ENCODE peak calls at places on chromosomes 3 and 15, in nine cellular contexts. L is sigmoid colon, R is HepG2, Z is Panc1, U is endothelial cell of umbilical vein, V is stomach, N is HCT116, M is GM23338, I is upper lobe of left lung. X is an unnamed sample. For H3K27me3, the result is how much of the 10 kb centered on the place peaks cover.

GRCh38 chr15:64209680-64210334 is 47.0 kb upstream of the PPIB start:
- DNase-seq in N (peak), Z (peak), V (no peak), U (peak), M (peak), R (peak), I (no peak), L (no peak), X (peak)

GRCh38 chr3:170418422-170419300 is at the start of gene CLDN11:
- DNase-seq in Z (no peak), I (peak), L (peak), M (peak), U (peak), N (no peak), V (no peak), R (no peak), X (no peak)

GRCh38 chr3:67937498-67938118 is 283.2 kb upstream of the SUCLG2 start:
- DNase-seq in U (no peak), I (no peak), L (no peak), N (no peak), Z (no peak), R (no peak), V (no peak), M (no peak), X (no peak)

GRCh38 chr3:156373654-156374053 is 181.3 kb downstream of the SSR3 start:
- DNase-seq in R (no peak), V (no peak), M (no peak), L (no peak), U (no peak), Z (no peak), N (no peak), I (no peak), X (no peak)

GRCh38 chr15:94015324-94015723 is 216.0 kb upstream of the MCTP2 start:
- DNase-seq in N (no peak), Z (no peak), V (no peak), L (no peak), I (no peak), U (no peak), M (no peak), R (no peak), X (no peak)

GRCh38 chr15:60865507-60865906 is 363.6 kb downstream of the RORA start:
- DNase-seq in V (no peak), L (no peak), N (no peak), I (no peak), U (no peak), R (no peak), M (no peak), Z (no peak), X (no peak)

GRCh38 chr3:172089250-172089649 is 49.9 kb downstream of the FNDC3B start:
- DNase-seq in N (no peak), L (no peak), V (no peak), I (no peak), Z (no peak), R (no peak), U (no peak), M (no peak), X (no peak)

GRCh38 chr3:181725830-181726229 is 14.1 kb downstream of the SOX2 start:
- DNase-seq in M (no peak), L (peak), V (no peak), I (peak), R (no peak), Z (no peak), U (no peak), N (no peak), X (no peak)

GRCh38 chr3:117195034-117195433 is 485.5 kb downstream of the TUSC7 start:
- DNase-seq in V (no peak), Z (no peak), I (no peak), N (no peak), M (no peak), U (no peak), R (no peak), L (no peak), X (no peak)

GRCh38 chr15:45885801-45886200 is 251.0 kb downstream of the SQOR start:
- DNase-seq in I (peak), R (no peak), L (no peak), U (no peak), M (no peak), V (no peak), N (no peak), Z (no peak), X (no peak)

GRCh38 chr3:59812188-59812587 is 762.4 kb upstream of the CFAP20DC start:
- DNase-seq in M (no peak), R (no peak), U (no peak), L (no peak), N (no peak), Z (no peak), V (no peak), I (no peak), X (no peak)

GRCh38 chr3:15205482-15205933 is 538 bp upstream of the CAPN7 start:
- DNase-seq in R (no peak), I (no peak), U (no peak), M (no peak), Z (no peak), N (no peak), V (no peak), L (no peak), X (no peak)

GRCh38 chr3:30934208-30934550 is 39.7 kb upstream of the GADL1 start:
- DNase-seq in U (peak), M (peak), R (peak), V (no peak), Z (peak), I (no peak), N (peak), L (no peak), X (no peak)

GRCh38 chr3:131711114-131711786 is 208.5 kb upstream of the MRPL3 start:
- DNase-seq in R (no peak), M (peak), N (no peak), I (no peak), Z (no peak), V (no peak), L (no peak), U (no peak), X (no peak)
- TF ChIP-seq POLR2AphosphoS5 in R (no peak), M (no peak), N (no peak), I (no peak), Z (no peak), V (no peak), L (no peak), U (no peak), X (no peak)

GRCh38 chr15:74257623-74258022 is 21.5 kb downstream of the CCDC33 start:
- DNase-seq in N (no peak), M (no peak), L (no peak), R (no peak), I (no peak), U (no peak), Z (no peak), V (no peak), X (no peak)
- H3K27me3 ChIP-seq in N (under half), M (under half), L (under half), R (half or more), I (under half), U (under half), Z (under half), V (under half), X (under half)

GRCh38 chr15:43209059-43209824 is 11.6 kb downstream of the EPB42 start:
- DNase-seq in N (no peak), U (no peak), L (no peak), R (peak), V (no peak), M (peak), I (peak), Z (no peak), X (peak)
- TF ChIP-seq CTCF in N (no peak), U (no peak), L (no peak), R (peak), V (no peak), M (peak), I (no peak), Z (no peak), X (no peak)

DNA sequence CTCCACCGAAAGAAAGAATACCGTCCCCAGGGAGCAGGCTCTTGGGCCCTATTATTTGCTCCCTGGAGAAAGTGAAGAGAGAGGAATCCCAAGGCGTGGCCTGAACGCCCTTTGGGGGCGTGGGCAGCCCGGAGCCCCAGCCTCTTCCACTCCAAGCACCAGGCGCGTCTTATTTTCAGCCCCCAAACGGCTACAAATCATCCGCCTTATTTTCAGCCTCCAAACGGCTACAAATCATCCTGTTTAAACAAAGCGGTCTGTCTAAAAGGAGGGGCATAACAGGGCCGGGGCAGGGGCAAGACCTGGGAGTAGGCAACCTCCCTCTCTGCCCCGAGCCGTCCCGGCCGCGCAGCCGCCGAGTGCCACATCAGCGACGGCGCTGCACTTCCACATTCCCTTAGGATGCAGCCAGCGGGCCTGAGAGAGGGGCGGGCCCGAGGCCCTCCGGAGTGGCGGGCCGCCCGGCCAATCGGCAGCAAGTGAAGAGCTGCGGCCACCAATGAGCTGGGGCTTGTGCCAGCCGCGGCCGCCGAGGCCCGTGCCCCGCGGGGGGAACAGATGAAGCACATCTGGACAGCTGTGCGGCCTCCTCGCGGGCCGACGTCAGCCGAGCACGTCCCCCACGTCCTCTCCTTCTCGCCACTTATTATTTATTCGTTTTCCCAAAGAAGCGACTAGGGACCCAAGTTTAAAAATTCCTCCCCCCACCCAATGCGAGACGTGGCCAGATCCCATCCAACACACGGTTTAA is at the start of gene TMEM45A:
- DNase-seq in R (peak), N (peak), I (peak), U (peak), Z (peak), M (peak), V (peak), L (peak), X (peak)
- TF ChIP-seq POLR2AphosphoS5 in R (peak), N (peak), I (peak), U (peak), Z (peak), M (peak), V (peak), L (peak), X (no peak)

GRCh38 chr3:124992041-124992440 is 57.5 kb upstream of the MUC13 start:
- DNase-seq in V (no peak), Z (no peak), I (no peak), M (no peak), R (peak), L (no peak), U (no peak), N (no peak), X (no peak)
- H3K27me3 ChIP-seq in V (under half), Z (under half), I (under half), M (under half), R (under half), L (under half), U (under half), N (under half), X (under half)

GRCh38 chr15:65401607-65402240 is 21.0 kb downstream of the IGDCC4 start:
- DNase-seq in N (no peak), I (no peak), M (no peak), Z (no peak), L (no peak), V (no peak), R (no peak), U (no peak), X (no peak)
- TF ChIP-seq CTCF in N (no peak), I (no peak), M (no peak), Z (no peak), L (no peak), V (no peak), R (no peak), U (no peak), X (no peak)

DNA sequence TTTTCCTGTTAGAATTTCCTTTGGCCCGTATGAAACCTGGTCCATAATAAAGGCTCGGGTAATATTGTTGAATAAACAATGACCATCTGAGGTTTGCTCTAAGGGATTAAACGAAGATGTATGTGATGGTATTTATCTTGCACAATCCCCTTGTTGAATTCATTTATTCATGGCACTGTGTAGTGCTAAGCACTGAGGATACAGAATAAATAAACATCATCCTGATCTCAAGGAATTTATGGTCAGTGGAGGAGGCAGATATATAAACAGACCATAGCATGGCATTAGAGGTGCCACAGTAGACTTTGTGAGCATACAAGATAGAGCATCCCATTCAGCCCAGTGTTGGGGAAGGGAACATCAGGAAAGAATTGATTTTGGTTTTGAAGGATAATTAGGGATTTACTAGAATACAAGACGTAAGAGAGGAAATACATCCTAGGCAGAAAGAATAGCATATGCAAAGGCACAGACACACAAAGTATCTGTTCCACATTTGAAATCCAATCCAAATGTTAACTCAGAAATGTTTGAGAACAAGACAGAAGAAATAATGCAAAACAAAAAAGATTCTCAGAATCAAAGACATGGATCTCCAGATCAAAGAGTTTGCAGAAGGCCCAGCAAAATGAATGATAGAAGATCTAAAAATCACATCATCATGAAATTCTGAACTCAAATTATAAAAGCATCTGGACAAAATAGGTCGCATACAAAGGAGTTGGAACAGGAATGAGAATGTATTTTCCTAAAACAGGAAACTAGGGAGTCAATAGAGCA is 5.4 kb upstream of the IGF2BP2 start:
- DNase-seq in R (no peak), U (no peak), M (no peak), I (no peak), L (no peak), Z (no peak), V (no peak), N (no peak), X (no peak)
- TF ChIP-seq POLR2AphosphoS5 in R (peak), U (no peak), M (no peak), I (no peak), L (no peak), Z (no peak), V (no peak), N (no peak), X (no peak)

GRCh38 chr3:19531426-19531825 is 383.1 kb downstream of the KCNH8 start:
- DNase-seq in Z (no peak), L (no peak), M (no peak), U (no peak), I (no peak), V (no peak), N (no peak), R (no peak), X (no peak)

GRCh38 chr3:19522305-19522704 is 374.0 kb downstream of the KCNH8 start:
- DNase-seq in U (no peak), N (no peak), R (no peak), V (no peak), M (no peak), I (no peak), Z (no peak), L (no peak), X (no peak)

GRCh38 chr3:19526071-19526470 is 377.8 kb downstream of the KCNH8 start:
- DNase-seq in Z (no peak), N (no peak), M (no peak), I (no peak), V (no peak), U (no peak), R (no peak), L (no peak), X (no peak)
- H3K27me3 ChIP-seq in Z (under half), N (under half), M (under half), I (under half), V (under half), U (under half), R (under half), L (under half), X (under half)

DNA sequence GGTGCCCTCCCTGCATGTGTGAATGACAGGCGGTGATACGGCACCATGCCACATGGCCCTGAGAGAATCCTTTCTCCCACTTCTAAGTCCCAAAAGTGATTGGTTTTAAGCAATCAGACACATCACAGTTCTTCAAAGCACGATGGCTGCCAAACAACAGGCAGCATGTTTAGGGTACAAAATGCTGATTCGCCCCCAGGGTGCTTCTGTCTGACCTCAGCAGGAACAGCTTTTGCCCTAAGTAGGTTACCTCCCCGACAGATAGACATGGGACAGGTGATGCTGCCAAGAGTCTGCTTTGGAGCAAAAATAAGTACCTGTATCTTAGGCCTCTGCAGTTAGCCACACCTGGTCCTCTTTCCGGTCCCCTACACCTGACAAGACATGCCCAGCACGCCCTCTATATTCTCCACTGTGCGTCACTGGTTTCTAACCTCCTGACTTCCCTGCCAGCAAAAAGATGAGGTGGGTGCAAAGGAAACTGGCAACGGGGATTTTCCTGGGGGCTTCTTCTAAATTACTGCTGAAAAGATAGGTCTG is 549.8 kb downstream of the FOXP1 start:
- DNase-seq in V (no peak), I (no peak), M (no peak), L (no peak), R (no peak), Z (no peak), U (no peak), N (no peak), X (no peak)
- TF ChIP-seq CTCF in V (no peak), I (no peak), M (no peak), L (no peak), R (no peak), Z (no peak), U (no peak), N (no peak), X (no peak)

X was measured in HL-60.